ENCODE peak calls at places on chromosomes 16 and 17, in five cellular contexts. One of them, this sample, is unnamed.

GRCh38 chr17:2798188-2798587 is 1.9 kb downstream of the RAP1GAP2 start:
- DNase-seq in aorta: no peak
- DNase-seq in left lung: no peak
- DNase-seq in SK-N-SH: no peak
- DNase-seq in CD4-positive, alpha-beta T cell: no peak
- DNase-seq in this sample: no peak

GRCh38 chr17:77186141-77186604 is 45.4 kb downstream of the SEC14L1 start:
- DNase-seq in SK-N-SH: no peak
- DNase-seq in aorta: no peak
- DNase-seq in left lung: no peak
- DNase-seq in CD4-positive, alpha-beta T cell: no peak
- DNase-seq in this sample: no peak

GRCh38 chr16:66740010-66740409 is 11.4 kb downstream of the DYNC1LI2 start:
- DNase-seq in aorta: no peak
- DNase-seq in CD4-positive, alpha-beta T cell: peak; percentile 8
- DNase-seq in SK-N-SH: peak; percentile 69
- DNase-seq in left lung: no peak
- DNase-seq in this sample: no peak

GRCh38 chr17:29617125-29617480 is 5.6 kb downstream of the CORO6 start:
- DNase-seq in CD4-positive, alpha-beta T cell: peak; percentile 88
- DNase-seq in SK-N-SH: peak; percentile 88
- DNase-seq in left lung: peak; percentile 89
- DNase-seq in aorta: peak; percentile 94
- DNase-seq in this sample: peak; percentile 91

GRCh38 chr17:75524269-75524970 is 1.1 kb upstream of the LLGL2 start:
- DNase-seq in CD4-positive, alpha-beta T cell: no peak
- DNase-seq in left lung: no peak
- DNase-seq in SK-N-SH: peak; percentile 41
- DNase-seq in aorta: no peak
- DNase-seq in this sample: no peak

GRCh38 chr17:79696159-79696982 is 34.4 kb upstream of the ENPP7 start:
- DNase-seq in left lung: no peak
- DNase-seq in aorta: no peak
- DNase-seq in SK-N-SH: peak; percentile 68
- DNase-seq in CD4-positive, alpha-beta T cell: no peak
- DNase-seq in this sample: no peak

GRCh38 chr16:71883193-71883848 is 661 bp downstream of the ZNF821 start:
- DNase-seq in aorta: peak; percentile 85
- DNase-seq in left lung: peak; percentile 55
- DNase-seq in SK-N-SH: no peak
- DNase-seq in CD4-positive, alpha-beta T cell: peak; percentile 46
- DNase-seq in this sample: peak; percentile 72

GRCh38 chr17:15422392-15422957 is 44.9 kb downstream of the CDRT4 start:
- DNase-seq in aorta: no peak
- DNase-seq in SK-N-SH: no peak
- DNase-seq in CD4-positive, alpha-beta T cell: no peak
- DNase-seq in left lung: no peak
- DNase-seq in this sample: no peak

GRCh38 chr16:27840311-27841060 is 223.0 kb downstream of the GSG1L start:
- DNase-seq in left lung: no peak
- DNase-seq in CD4-positive, alpha-beta T cell: no peak
- DNase-seq in SK-N-SH: no peak
- DNase-seq in aorta: peak; percentile 45
- DNase-seq in this sample: no peak

GRCh38 chr17:43846963-43847369 is at the start of gene CD300LG:
- DNase-seq in SK-N-SH: peak; percentile 35
- DNase-seq in left lung: peak; percentile 45
- DNase-seq in aorta: peak; percentile 69
- DNase-seq in CD4-positive, alpha-beta T cell: no peak
- DNase-seq in this sample: no peak

GRCh38 chr16:89564476-89565255 is 4.2 kb downstream of the RPL13 start:
- DNase-seq in left lung: no peak
- DNase-seq in CD4-positive, alpha-beta T cell: no peak
- DNase-seq in aorta: no peak
- DNase-seq in SK-N-SH: no peak
- DNase-seq in this sample: no peak

GRCh38 chr17:48514483-48514876 is 16.3 kb downstream of the HOXB1 start:
- DNase-seq in CD4-positive, alpha-beta T cell: no peak
- DNase-seq in aorta: no peak
- DNase-seq in SK-N-SH: no peak
- DNase-seq in left lung: no peak
- DNase-seq in this sample: no peak

GRCh38 chr17:50954641-50955121 is 88.5 kb upstream of the TOB1 start:
- DNase-seq in left lung: no peak
- DNase-seq in CD4-positive, alpha-beta T cell: no peak
- DNase-seq in aorta: no peak
- DNase-seq in SK-N-SH: no peak
- DNase-seq in this sample: peak; percentile 35

GRCh38 chr16:57848181-57848580 is 45.9 kb upstream of the KIFC3 start:
- DNase-seq in left lung: no peak
- DNase-seq in CD4-positive, alpha-beta T cell: no peak
- DNase-seq in aorta: no peak
- DNase-seq in SK-N-SH: no peak
- DNase-seq in this sample: no peak

GRCh38 chr17:65108152-65108551 is 29.0 kb upstream of the RGS9 start:
- DNase-seq in SK-N-SH: no peak
- DNase-seq in left lung: no peak
- DNase-seq in aorta: no peak
- DNase-seq in CD4-positive, alpha-beta T cell: no peak
- DNase-seq in this sample: no peak

GRCh38 chr16:88924834-88925539 is 52.0 kb downstream of the CBFA2T3 start:
- DNase-seq in aorta: no peak
- DNase-seq in SK-N-SH: peak; percentile 80
- DNase-seq in CD4-positive, alpha-beta T cell: no peak
- DNase-seq in left lung: no peak
- DNase-seq in this sample: no peak

GRCh38 chr16:50711862-50712567 is 18.6 kb downstream of the NOD2 start:
- DNase-seq in SK-N-SH: peak; percentile 89
- DNase-seq in CD4-positive, alpha-beta T cell: no peak
- DNase-seq in aorta: peak; percentile 86
- DNase-seq in left lung: no peak
- DNase-seq in this sample: no peak

GRCh38 chr17:17714261-17714866 is 33.1 kb downstream of the RAI1 start:
- DNase-seq in left lung: no peak
- DNase-seq in CD4-positive, alpha-beta T cell: no peak
- DNase-seq in SK-N-SH: no peak
- DNase-seq in aorta: no peak
- DNase-seq in this sample: no peak

GRCh38 chr17:42260318-42260717 is 15.9 kb downstream of the STAT5B start:
- DNase-seq in left lung: no peak
- DNase-seq in CD4-positive, alpha-beta T cell: no peak
- DNase-seq in SK-N-SH: no peak
- DNase-seq in aorta: no peak
- DNase-seq in this sample: no peak

GRCh38 chr16:22328081-22328725 is 31.0 kb downstream of the POLR3E start:
- DNase-seq in SK-N-SH: no peak
- DNase-seq in aorta: no peak
- DNase-seq in left lung: no peak
- DNase-seq in CD4-positive, alpha-beta T cell: no peak
- DNase-seq in this sample: no peak

GRCh38 chr17:1286379-1287106 is 7.1 kb downstream of the TRARG1 start:
- DNase-seq in SK-N-SH: no peak
- DNase-seq in left lung: no peak
- DNase-seq in aorta: no peak
- DNase-seq in CD4-positive, alpha-beta T cell: no peak
- DNase-seq in this sample: no peak

GRCh38 chr16:8677481-8677880 is 3.1 kb downstream of the ABAT start:
- DNase-seq in left lung: no peak
- DNase-seq in SK-N-SH: no peak
- DNase-seq in CD4-positive, alpha-beta T cell: no peak
- DNase-seq in aorta: no peak
- DNase-seq in this sample: no peak

GRCh38 chr17:42362245-42362961 is 25.8 kb downstream of the STAT3 start:
- DNase-seq in CD4-positive, alpha-beta T cell: no peak
- DNase-seq in aorta: no peak
- DNase-seq in left lung: peak; percentile 58
- DNase-seq in SK-N-SH: no peak
- DNase-seq in this sample: no peak

GRCh38 chr17:71180801-71181385 is 939.9 kb upstream of the SOX9 start:
- DNase-seq in left lung: no peak
- DNase-seq in CD4-positive, alpha-beta T cell: no peak
- DNase-seq in SK-N-SH: peak; percentile 33
- DNase-seq in aorta: no peak
- DNase-seq in this sample: no peak

GRCh38 chr16:20280259-20280658 is 47.1 kb downstream of the GP2 start:
- DNase-seq in aorta: no peak
- DNase-seq in CD4-positive, alpha-beta T cell: no peak
- DNase-seq in left lung: no peak
- DNase-seq in SK-N-SH: no peak
- DNase-seq in this sample: no peak

GRCh38 chr17:31778538-31778937 is 80.5 kb downstream of the COPRS start:
- DNase-seq in CD4-positive, alpha-beta T cell: no peak
- DNase-seq in SK-N-SH: no peak
- DNase-seq in aorta: no peak
- DNase-seq in left lung: no peak
- DNase-seq in this sample: no peak

GRCh38 chr17:61862105-61862574 is 1.2 kb downstream of the BRIP1 start:
- DNase-seq in left lung: no peak
- DNase-seq in CD4-positive, alpha-beta T cell: no peak
- DNase-seq in aorta: no peak
- DNase-seq in SK-N-SH: no peak
- DNase-seq in this sample: no peak

GRCh38 chr16:89004209-89004831 is 27.3 kb upstream of the CBFA2T3 start:
- DNase-seq in SK-N-SH: peak; percentile 86
- DNase-seq in aorta: peak; percentile 63
- DNase-seq in CD4-positive, alpha-beta T cell: no peak
- DNase-seq in left lung: no peak
- DNase-seq in this sample: peak; percentile 21

GRCh38 chr17:76492250-76492988 is 8.8 kb downstream of the RHBDF2 start:
- DNase-seq in aorta: no peak
- DNase-seq in CD4-positive, alpha-beta T cell: no peak
- DNase-seq in left lung: no peak
- DNase-seq in SK-N-SH: no peak
- DNase-seq in this sample: no peak

GRCh38 chr16:52812945-52813556 is 239.6 kb downstream of the CHD9NB start:
- DNase-seq in left lung: no peak
- DNase-seq in SK-N-SH: no peak
- DNase-seq in CD4-positive, alpha-beta T cell: no peak
- DNase-seq in aorta: no peak
- DNase-seq in this sample: no peak

GRCh38 chr16:31201511-31202401 is 804 bp downstream of the PYCARD start:
- DNase-seq in left lung: peak; percentile 50
- DNase-seq in CD4-positive, alpha-beta T cell: no peak
- DNase-seq in SK-N-SH: peak; percentile 50
- DNase-seq in aorta: peak; percentile 80
- DNase-seq in this sample: no peak

GRCh38 chr16:69937465-69937951 is 13.6 kb upstream of the CLEC18A start:
- DNase-seq in SK-N-SH: peak; percentile 65
- DNase-seq in aorta: no peak
- DNase-seq in CD4-positive, alpha-beta T cell: no peak
- DNase-seq in left lung: no peak
- DNase-seq in this sample: no peak

GRCh38 chr16:46884513-46885293 is 541 bp downstream of the GPT2 start:
- DNase-seq in left lung: no peak
- DNase-seq in SK-N-SH: peak; percentile 63
- DNase-seq in CD4-positive, alpha-beta T cell: no peak
- DNase-seq in aorta: no peak
- DNase-seq in this sample: no peak

DNA sequence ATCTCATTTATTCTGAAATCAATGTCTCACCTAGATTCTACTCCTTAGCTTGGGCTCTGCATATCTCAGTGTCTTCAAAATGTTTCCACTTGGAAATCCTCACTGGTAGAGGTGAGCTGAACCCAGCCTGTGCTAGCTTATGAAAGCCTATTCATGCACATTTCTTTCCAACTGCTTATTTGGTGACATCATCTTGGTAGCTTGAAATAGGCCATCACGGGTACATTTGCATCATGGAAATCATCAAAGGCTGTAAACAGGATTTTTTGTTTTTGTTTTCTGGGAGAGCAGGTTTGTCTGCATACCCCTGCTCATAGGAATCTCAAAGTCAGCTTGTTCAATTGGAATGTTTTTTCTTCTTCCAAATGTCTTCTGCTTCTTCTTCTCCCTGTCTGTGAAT is 130.8 kb downstream of the KCNJ18 start:
- DNase-seq in left lung: no peak
- DNase-seq in CD4-positive, alpha-beta T cell: no peak
- DNase-seq in SK-N-SH: no peak
- DNase-seq in aorta: no peak
- DNase-seq in this sample: no peak
- H3K9me3 ChIP-seq in left lung: no peaks in the 10 kb centered on the region
- H3K9me3 ChIP-seq in CD4-positive, alpha-beta T cell: no peaks in the 10 kb centered on the region
- H3K9me3 ChIP-seq in SK-N-SH: no peaks in the 10 kb centered on the region
- H3K9me3 ChIP-seq in aorta: no peaks in the 10 kb centered on the region
- H3K9me3 ChIP-seq in this sample: no peaks in the 10 kb centered on the region

GRCh38 chr16:35391328-35391727 is 1931.9 kb downstream of the TP53TG3F start:
- DNase-seq in aorta: no peak
- DNase-seq in CD4-positive, alpha-beta T cell: no peak
- DNase-seq in left lung: no peak
- DNase-seq in SK-N-SH: peak; percentile 33
- DNase-seq in this sample: peak; percentile 64
- H3K9me3 ChIP-seq in aorta: no peaks in the 10 kb centered on the region
- H3K9me3 ChIP-seq in CD4-positive, alpha-beta T cell: peaks cover 13% of the 10 kb centered on the region
- H3K9me3 ChIP-seq in left lung: no peaks in the 10 kb centered on the region
- H3K9me3 ChIP-seq in SK-N-SH: no peaks in the 10 kb centered on the region
- H3K9me3 ChIP-seq in this sample: no peaks in the 10 kb centered on the region

GRCh38 chr17:27082775-27083154 is 211.1 kb upstream of the WSB1 start:
- DNase-seq in left lung: no peak
- DNase-seq in aorta: no peak
- DNase-seq in CD4-positive, alpha-beta T cell: no peak
- DNase-seq in SK-N-SH: no peak
- DNase-seq in this sample: no peak

GRCh38 chr17:27086526-27086925 is 207.4 kb upstream of the WSB1 start:
- DNase-seq in aorta: no peak
- DNase-seq in SK-N-SH: no peak
- DNase-seq in CD4-positive, alpha-beta T cell: no peak
- DNase-seq in left lung: no peak
- DNase-seq in this sample: no peak

GRCh38 chr17:27087935-27088766 is 205.8 kb upstream of the WSB1 start:
- DNase-seq in left lung: no peak
- DNase-seq in CD4-positive, alpha-beta T cell: no peak
- DNase-seq in SK-N-SH: no peak
- DNase-seq in aorta: no peak
- DNase-seq in this sample: no peak

GRCh38 chr17:27083408-27084185 is 210.3 kb upstream of the WSB1 start:
- DNase-seq in aorta: no peak
- DNase-seq in CD4-positive, alpha-beta T cell: no peak
- DNase-seq in SK-N-SH: no peak
- DNase-seq in left lung: no peak
- DNase-seq in this sample: no peak

DNA sequence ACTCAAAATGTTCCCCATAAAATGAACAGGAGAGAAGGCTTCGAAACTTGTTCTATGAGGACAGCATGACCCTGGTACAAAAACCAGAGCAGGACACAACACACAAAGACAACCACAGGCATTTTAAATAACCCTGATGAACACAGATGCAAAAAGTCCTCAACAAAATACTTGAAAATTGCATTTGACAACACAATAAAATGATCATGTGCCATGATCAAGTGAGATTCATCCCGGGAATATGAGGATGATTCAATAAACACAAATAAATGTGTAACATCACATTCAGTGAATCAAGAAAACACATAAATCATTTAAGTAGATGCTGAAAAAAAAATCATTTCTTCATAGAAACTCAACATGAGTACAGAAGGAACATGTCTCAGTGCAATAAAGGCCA is 208.4 kb upstream of the WSB1 start:
- DNase-seq in aorta: no peak
- DNase-seq in CD4-positive, alpha-beta T cell: no peak
- DNase-seq in SK-N-SH: no peak
- DNase-seq in left lung: no peak
- DNase-seq in this sample: no peak
- H3K9me3 ChIP-seq in aorta: no peaks in the 10 kb centered on the region
- H3K9me3 ChIP-seq in CD4-positive, alpha-beta T cell: no peaks in the 10 kb centered on the region
- H3K9me3 ChIP-seq in SK-N-SH: no peaks in the 10 kb centered on the region
- H3K9me3 ChIP-seq in left lung: no peaks in the 10 kb centered on the region
- H3K9me3 ChIP-seq in this sample: no peaks in the 10 kb centered on the region

GRCh38 chr17:22469941-22470340 is 777.6 kb downstream of the KCNJ18 start:
- DNase-seq in SK-N-SH: no peak
- DNase-seq in CD4-positive, alpha-beta T cell: no peak
- DNase-seq in left lung: no peak
- DNase-seq in aorta: no peak
- DNase-seq in this sample: no peak
- H3K9me3 ChIP-seq in SK-N-SH: no peaks in the 10 kb centered on the region
- H3K9me3 ChIP-seq in CD4-positive, alpha-beta T cell: peaks cover 7% of the 10 kb centered on the region
- H3K9me3 ChIP-seq in left lung: no peaks in the 10 kb centered on the region
- H3K9me3 ChIP-seq in aorta: no peaks in the 10 kb centered on the region
- H3K9me3 ChIP-seq in this sample: no peaks in the 10 kb centered on the region